ENCODE peak calls at places on chromosomes 16 and 17, in four cellular contexts. Z, B, F and V are unnamed samples.

GRCh38 chr17:73262676-73263642 is 1.3 kb upstream of the CPSF4L start:
- DNase-seq in B (no peak), F (no peak), Z (peak), V (no peak)

GRCh38 chr17:77783991-77784820 is 174.3 kb upstream of the TNRC6C start:
- DNase-seq in F (no peak), Z (no peak), B (no peak), V (no peak)

GRCh38 chr17:42361781-42362186 is 26.5 kb downstream of the STAT3 start:
- DNase-seq in F (no peak), B (no peak), Z (no peak), V (no peak)

GRCh38 chr17:4548721-4549531 is 6.3 kb downstream of the MYBBP1A start:
- DNase-seq in F (no peak), B (no peak), Z (no peak), V (no peak)

GRCh38 chr16:30541502-30542329 is 7.1 kb upstream of the ZNF747 start:
- DNase-seq in B (no peak), Z (no peak), F (no peak), V (no peak)

GRCh38 chr17:39782980-39783379 is 45.2 kb downstream of the GRB7 start:
- DNase-seq in B (no peak), F (no peak), Z (no peak), V (no peak)

GRCh38 chr16:85010931-85011845 is at the start of gene ZDHHC7:
- DNase-seq in B (peak), Z (peak), F (peak), V (peak)

GRCh38 chr17:77240976-77241375 is 100.2 kb downstream of the SEC14L1 start:
- DNase-seq in Z (no peak), B (no peak), F (no peak), V (no peak)

GRCh38 chr17:58172369-58173071 is 5.7 kb downstream of the OR4D2 start:
- DNase-seq in Z (no peak), F (no peak), B (no peak), V (no peak)

GRCh38 chr17:48612456-48612853 is 1.6 kb upstream of the HOXB7 start:
- DNase-seq in F (no peak), B (no peak), Z (no peak), V (no peak)

GRCh38 chr16:86231321-86231995 is 278.9 kb upstream of the FOXF1 start:
- DNase-seq in F (no peak), B (no peak), Z (peak), V (no peak)

GRCh38 chr16:66127459-66128362 is 238.8 kb upstream of the CDH5 start:
- DNase-seq in Z (no peak), B (no peak), F (no peak), V (peak)

GRCh38 chr17:68910789-68911431 is 44.3 kb downstream of the ABCA8 start:
- DNase-seq in B (no peak), F (no peak), Z (no peak), V (no peak)

GRCh38 chr16:2979669-2980226 is 498 bp downstream of the PKMYT1 start:
- DNase-seq in B (no peak), Z (no peak), F (no peak), V (no peak)

GRCh38 chr16:68951991-68952877 is 108.9 kb downstream of the TANGO6 start:
- DNase-seq in Z (no peak), B (no peak), F (no peak), V (no peak)

GRCh38 chr17:51298508-51299371 is 38.4 kb downstream of the UTP18 start:
- DNase-seq in B (peak), Z (no peak), F (no peak), V (peak)

GRCh38 chr16:72189865-72190371 is 18.0 kb upstream of the PMFBP1 start:
- DNase-seq in B (no peak), F (no peak), Z (peak), V (no peak)

GRCh38 chr17:34081269-34081668 is 173.8 kb upstream of the CCL2 start:
- DNase-seq in Z (no peak), F (no peak), B (no peak), V (no peak)

GRCh38 chr16:88424536-88425230 is 28.4 kb upstream of the ZFPM1 start:
- DNase-seq in B (no peak), F (no peak), Z (no peak), V (no peak)

GRCh38 chr17:28384281-28385036 is 13.0 kb downstream of the SARM1 start:
- DNase-seq in F (no peak), B (no peak), Z (peak), V (no peak)

GRCh38 chr17:15776871-15777270 is 44.8 kb downstream of the TBC1D26 start:
- DNase-seq in F (no peak), B (no peak), Z (no peak), V (no peak)

GRCh38 chr16:14324581-14324980 is 253.5 kb downstream of the MRTFB start:
- DNase-seq in F (no peak), B (no peak), Z (no peak), V (no peak)

GRCh38 chr16:57012353-57012752 is 23.0 kb downstream of the NLRC5 start:
- DNase-seq in B (no peak), Z (no peak), F (no peak), V (no peak)

GRCh38 chr17:2250140-2251095 is 53.2 kb downstream of the SMG6 start:
- DNase-seq in B (no peak), F (no peak), Z (no peak), V (no peak)

GRCh38 chr16:8816967-8817662 is 19.5 kb downstream of the PMM2 start:
- DNase-seq in F (no peak), B (no peak), Z (no peak), V (no peak)